ENCODE peak calls at places on chromosomes 7 and 10, in five cellular contexts. T is heart right ventricle, N is epithelial cell of esophagus, E is B cell, W is AG04449. I is an unnamed sample.

GRCh38 chr7:44335184-44335583 is 9.8 kb upstream of the CAMK2B start:
- DNase-seq in T (no peak), N (no peak), E (no peak), W (no peak), I (no peak)

GRCh38 chr10:88347597-88348304 is 235.4 kb downstream of the RNLS start:
- DNase-seq in T (no peak), N (no peak), E (no peak), W (no peak), I (no peak)

GRCh38 chr7:2143981-2144595 is 88.7 kb downstream of the MAD1L1 start:
- DNase-seq in T (no peak), N (no peak), E (no peak), W (no peak), I (no peak)

GRCh38 chr10:100346351-100346764 is 675 bp upstream of the SCD start:
- DNase-seq in T (peak; percentile 32), N (peak; percentile 69), E (peak; percentile 85), W (no peak), I (peak; percentile 52)

GRCh38 chr10:109956454-109957091 is 33.3 kb upstream of the XPNPEP1 start:
- DNase-seq in T (no peak), N (peak; percentile 44), E (peak; percentile 57), W (no peak), I (peak; percentile 47)

GRCh38 chr7:100407285-100408180 is 21.0 kb downstream of the ZCWPW1 start:
- DNase-seq in T (peak; percentile 41), N (peak; percentile 78), E (peak; percentile 81), W (no peak), I (peak; percentile 82)

GRCh38 chr10:18607503-18607902 is 43.9 kb downstream of the NSUN6 start:
- DNase-seq in T (peak; percentile 54), N (peak; percentile 89), E (no peak), W (peak; percentile 28), I (peak; percentile 84)

GRCh38 chr10:37734971-37735370 is 122.4 kb downstream of the ZNF248 start:
- DNase-seq in T (no peak), N (peak; percentile 30), E (no peak), W (no peak), I (peak; percentile 26)

GRCh38 chr7:75716992-75717626 is 21.6 kb downstream of the HIP1 start:
- DNase-seq in T (no peak), N (peak; percentile 67), E (no peak), W (peak; percentile 66), I (peak; percentile 70)

GRCh38 chr10:28179006-28179405 is 123.9 kb downstream of the MPP7 start:
- DNase-seq in T (no peak), N (no peak), E (no peak), W (no peak), I (no peak)

GRCh38 chr7:22154130-22154529 is 202.8 kb downstream of the RAPGEF5 start:
- DNase-seq in T (no peak), N (no peak), E (no peak), W (no peak), I (no peak)

GRCh38 chr7:2172311-2173183 is 60.2 kb downstream of the MAD1L1 start:
- DNase-seq in T (no peak), N (peak; percentile 87), E (no peak), W (peak; percentile 84), I (peak; percentile 87)

GRCh38 chr7:19404912-19405329 is 259.7 kb upstream of the FERD3L start:
- DNase-seq in T (no peak), N (peak; percentile 92), E (no peak), W (peak; percentile 97), I (peak; percentile 97)

GRCh38 chr7:94453898-94454297 is 55.7 kb upstream of the CASD1 start:
- DNase-seq in T (no peak), N (no peak), E (no peak), W (no peak), I (no peak)

GRCh38 chr7:48299580-48300169 is 128.4 kb downstream of the ABCA13 start:
- DNase-seq in T (peak; percentile 47), N (peak; percentile 85), E (peak; percentile 12), W (no peak), I (peak; percentile 89)

GRCh38 chr7:117808273-117808868 is 64.9 kb downstream of the CTTNBP2 start:
- DNase-seq in T (peak; percentile 52), N (peak; percentile 32), E (no peak), W (no peak), I (no peak)

GRCh38 chr7:26449175-26450165 is 157.8 kb downstream of the SNX10 start:
- DNase-seq in T (no peak), N (peak; percentile 80), E (no peak), W (no peak), I (peak; percentile 81)

GRCh38 chr10:130559213-130559944 is 423.2 kb downstream of the GLRX3 start:
- DNase-seq in T (no peak), N (no peak), E (no peak), W (no peak), I (no peak)

GRCh38 chr10:3714526-3714925 is 70.5 kb downstream of the KLF6 start:
- DNase-seq in T (no peak), N (peak; percentile 56), E (no peak), W (no peak), I (no peak)

GRCh38 chr7:100132697-100133137 is 6.0 kb downstream of the MBLAC1 start:
- DNase-seq in T (peak; percentile 39), N (peak; percentile 75), E (peak; percentile 77), W (no peak), I (peak; percentile 48)

GRCh38 chr10:127280446-127280845 is 84.1 kb upstream of the INSYN2A start:
- DNase-seq in T (no peak), N (no peak), E (no peak), W (no peak), I (no peak)

GRCh38 chr10:33477291-33478088 is 143.0 kb upstream of the NRP1 start:
- DNase-seq in T (no peak), N (no peak), E (no peak), W (no peak), I (no peak)

GRCh38 chr7:95209276-95209675 is 115.1 kb downstream of the PON1 start:
- DNase-seq in T (no peak), N (no peak), E (no peak), W (no peak), I (no peak)

GRCh38 chr10:60937784-60938654 is 6.0 kb downstream of the RHOBTB1 start:
- DNase-seq in T (no peak), N (peak; percentile 13), E (no peak), W (no peak), I (peak; percentile 46)

GRCh38 chr10:119517235-119518141 is 25.0 kb downstream of the RGS10 start:
- DNase-seq in T (no peak), N (peak; percentile 16), E (peak; percentile 80), W (no peak), I (no peak)

GRCh38 chr7:36509962-36510361 is 120.3 kb downstream of the ANLN start:
- DNase-seq in T (no peak), N (no peak), E (no peak), W (no peak), I (no peak)

GRCh38 chr10:63788152-63788821 is 267.1 kb downstream of the REEP3 start:
- DNase-seq in T (no peak), N (no peak), E (no peak), W (no peak), I (no peak)

GRCh38 chr7:29158748-29159147 is 12.4 kb upstream of the CPVL start:
- DNase-seq in T (no peak), N (no peak), E (no peak), W (no peak), I (no peak)

GRCh38 chr10:65861249-65861648 is 1064.6 kb upstream of the LRRTM3 start:
- DNase-seq in T (no peak), N (peak; percentile 82), E (no peak), W (no peak), I (peak; percentile 90)

GRCh38 chr7:19107392-19108147 is 9.9 kb downstream of the TWIST1 start:
- DNase-seq in T (no peak), N (peak; percentile 54), E (peak; percentile 25), W (no peak), I (peak; percentile 13)

GRCh38 chr7:57305192-57305748 is 144.7 kb upstream of the ZNF716 start:
- DNase-seq in T (no peak), N (no peak), E (no peak), W (no peak), I (no peak)
- TF ChIP-seq CTCF in T (peak; percentile 71), N (no peak), E (no peak), W (no peak), I (no peak)

DNA sequence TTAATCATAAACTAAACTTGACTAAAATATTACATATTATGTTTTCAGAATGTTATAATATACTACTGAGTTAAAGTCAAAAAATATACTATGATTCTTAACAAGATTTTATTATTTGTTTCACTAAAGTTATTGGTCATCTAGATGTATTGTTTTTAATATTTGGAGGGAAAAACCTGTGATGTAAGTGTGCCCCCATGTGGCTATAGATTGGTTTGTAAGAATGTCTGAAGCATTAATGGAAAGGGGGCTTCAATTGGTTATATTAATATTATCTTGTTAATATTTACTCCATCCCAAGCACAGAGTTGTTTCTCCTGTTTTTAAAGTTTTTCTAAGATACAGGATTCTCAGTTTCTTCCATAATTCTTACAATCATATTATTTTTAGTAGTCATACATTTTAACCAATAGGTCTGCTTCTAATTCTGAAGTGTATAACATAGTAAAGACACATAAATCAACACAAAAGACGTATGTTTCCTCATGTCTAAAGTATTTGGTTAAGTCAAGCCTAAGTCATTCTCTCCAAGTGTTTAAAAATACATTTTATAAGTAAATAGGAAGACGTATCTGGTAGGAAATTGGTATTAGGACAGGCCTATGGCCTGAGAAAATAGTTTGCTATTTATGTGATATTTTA is 58.0 kb downstream of the GNAT3 start:
- DNase-seq in T (no peak), N (peak; percentile 24), E (peak; percentile 1), W (no peak), I (peak; percentile 37)
- TF ChIP-seq CTCF in T (peak; percentile 43), N (peak; percentile 38), E (no peak), W (peak; percentile 13), I (no peak)

GRCh38 chr7:83931968-83932367 is 262.6 kb downstream of the SEMA3A start:
- DNase-seq in T (no peak), N (no peak), E (no peak), W (no peak), I (no peak)

GRCh38 chr7:83930262-83930661 is 264.3 kb downstream of the SEMA3A start:
- DNase-seq in T (no peak), N (no peak), E (no peak), W (no peak), I (no peak)

GRCh38 chr7:83936056-83936703 is 258.4 kb downstream of the SEMA3A start:
- DNase-seq in T (peak; percentile 39), N (peak; percentile 80), E (peak; percentile 38), W (peak; percentile 21), I (peak; percentile 70)

GRCh38 chr7:83937930-83938329 is 256.7 kb downstream of the SEMA3A start:
- DNase-seq in T (no peak), N (no peak), E (no peak), W (no peak), I (no peak)

GRCh38 chr7:83934118-83934734 is 260.4 kb downstream of the SEMA3A start:
- DNase-seq in T (no peak), N (no peak), E (no peak), W (no peak), I (peak; percentile 12)
- TF ChIP-seq CTCF in T (no peak), N (peak; percentile 20), E (no peak), W (no peak), I (no peak)

GRCh38 chr10:97887399-97887798 is 37.8 kb downstream of the GOLGA7B start:
- DNase-seq in T (no peak), N (no peak), E (no peak), W (no peak), I (no peak)

GRCh38 chr10:97888134-97888533 is 38.5 kb downstream of the GOLGA7B start:
- DNase-seq in T (no peak), N (no peak), E (no peak), W (no peak), I (no peak)

GRCh38 chr10:97886264-97886663 is 36.6 kb downstream of the GOLGA7B start:
- DNase-seq in T (no peak), N (no peak), E (no peak), W (no peak), I (no peak)

GRCh38 chr10:97889461-97890265 is 40.0 kb downstream of the GOLGA7B start:
- DNase-seq in T (no peak), N (peak; percentile 94), E (no peak), W (no peak), I (peak; percentile 91)

GRCh38 chr10:97888641-97889262 is 39.1 kb downstream of the GOLGA7B start:
- DNase-seq in T (no peak), N (peak; percentile 84), E (no peak), W (no peak), I (peak; percentile 79)
- TF ChIP-seq CTCF in T (no peak), N (no peak), E (no peak), W (no peak), I (no peak)

I was measured in bronchial epithelial cell.